ENCODE peak calls at places on chromosomes 11 and 22, in seven cellular contexts. M is neuronal stem cell; R is transverse colon; L is cardiac muscle cell; D is body of pancreas; A is CD4-positive, CD25-positive, alpha-beta regulatory T cell; B is psoas muscle. N is an unnamed sample.

GRCh38 chr22:25903294-25903693 is 161.3 kb downstream of the MYO18B start:
- DNase-seq in L (no peak), B (no peak), R (no peak), A (no peak), D (no peak), M (peak; percentile 15), N (no peak)

GRCh38 chr11:71452354-71453020 is 516 bp upstream of the NADSYN1 start:
- DNase-seq in B (peak; percentile 66), M (no peak), L (peak; percentile 23), A (peak; percentile 33), R (peak; percentile 71), D (peak; percentile 56), N (peak; percentile 57)

GRCh38 chr11:44774131-44774530 is 47.4 kb downstream of the TSPAN18 start:
- DNase-seq in M (no peak), R (peak; percentile 30), A (no peak), D (no peak), B (peak; percentile 67), L (peak; percentile 33), N (no peak)

GRCh38 chr11:77140231-77140959 is 12.3 kb downstream of the MYO7A start:
- DNase-seq in L (peak; percentile 32), B (peak; percentile 85), M (no peak), A (no peak), D (peak; percentile 37), R (no peak), N (no peak)

GRCh38 chr11:119091083-119091650 is 6.5 kb downstream of the HMBS start:
- DNase-seq in L (no peak), D (no peak), R (no peak), B (no peak), M (no peak), A (no peak), N (no peak)

GRCh38 chr11:1573847-1574255 is 1.8 kb upstream of the DUSP8 start:
- DNase-seq in L (no peak), B (no peak), A (no peak), M (no peak), D (peak; percentile 89), R (peak; percentile 85), N (no peak)

GRCh38 chr11:63783925-63784592 is 15.5 kb upstream of the ZFTA start:
- DNase-seq in L (peak; percentile 32), A (no peak), D (peak; percentile 15), M (no peak), R (no peak), B (no peak), N (no peak)

GRCh38 chr11:72950685-72951084 is 136.5 kb downstream of the ATG16L2 start:
- DNase-seq in D (no peak), L (no peak), B (no peak), A (no peak), R (no peak), M (no peak), N (no peak)

GRCh38 chr22:31289335-31289734 is 3.0 kb downstream of the PIK3IP1 start:
- DNase-seq in M (no peak), R (peak; percentile 71), L (no peak), D (no peak), A (no peak), B (no peak), N (no peak)

GRCh38 chr11:12056112-12056511 is 47.7 kb upstream of the DKK3 start:
- DNase-seq in R (no peak), L (no peak), B (no peak), A (no peak), M (no peak), D (no peak), N (no peak)

GRCh38 chr11:82791779-82792178 is 58.1 kb upstream of the FAM181B start:
- DNase-seq in D (no peak), M (no peak), R (no peak), L (no peak), A (no peak), B (no peak), N (no peak)

GRCh38 chr22:31585161-31585859 is 76.7 kb downstream of the PISD start:
- DNase-seq in L (no peak), A (no peak), R (no peak), M (no peak), B (no peak), D (no peak), N (no peak)

GRCh38 chr22:32333769-32334639 is 23.7 kb upstream of the RFPL3 start:
- DNase-seq in L (no peak), B (no peak), A (no peak), M (no peak), D (peak; percentile 5), R (no peak), N (no peak)

GRCh38 chr11:102241026-102241425 is 76.3 kb upstream of the BIRC3 start:
- DNase-seq in A (no peak), M (no peak), D (no peak), L (no peak), R (no peak), B (no peak), N (no peak)

GRCh38 chr11:70715636-70716035 is 317.3 kb downstream of the CTTN start:
- DNase-seq in D (no peak), L (no peak), A (no peak), M (no peak), B (no peak), R (no peak), N (no peak)

GRCh38 chr11:63999349-64000025 is 13.2 kb downstream of the OTUB1 start:
- DNase-seq in B (peak; percentile 71), D (no peak), R (peak; percentile 50), A (peak; percentile 49), L (peak; percentile 74), M (peak; percentile 71), N (no peak)

GRCh38 chr22:43341565-43341964 is 1.6 kb downstream of the SCUBE1 start:
- DNase-seq in R (no peak), B (no peak), A (no peak), D (no peak), L (no peak), M (no peak), N (no peak)
- H3K27me3 ChIP-seq in R (peaks cover 59% of the 10 kb centered on the region), B (peaks cover 74% of the 10 kb centered on the region), A (no peaks in the 10 kb centered on the region), D (no peaks in the 10 kb centered on the region), L (peaks cover 70% of the 10 kb centered on the region), M (peaks cover 65% of the 10 kb centered on the region), N (peaks cover 16% of the 10 kb centered on the region)

DNA sequence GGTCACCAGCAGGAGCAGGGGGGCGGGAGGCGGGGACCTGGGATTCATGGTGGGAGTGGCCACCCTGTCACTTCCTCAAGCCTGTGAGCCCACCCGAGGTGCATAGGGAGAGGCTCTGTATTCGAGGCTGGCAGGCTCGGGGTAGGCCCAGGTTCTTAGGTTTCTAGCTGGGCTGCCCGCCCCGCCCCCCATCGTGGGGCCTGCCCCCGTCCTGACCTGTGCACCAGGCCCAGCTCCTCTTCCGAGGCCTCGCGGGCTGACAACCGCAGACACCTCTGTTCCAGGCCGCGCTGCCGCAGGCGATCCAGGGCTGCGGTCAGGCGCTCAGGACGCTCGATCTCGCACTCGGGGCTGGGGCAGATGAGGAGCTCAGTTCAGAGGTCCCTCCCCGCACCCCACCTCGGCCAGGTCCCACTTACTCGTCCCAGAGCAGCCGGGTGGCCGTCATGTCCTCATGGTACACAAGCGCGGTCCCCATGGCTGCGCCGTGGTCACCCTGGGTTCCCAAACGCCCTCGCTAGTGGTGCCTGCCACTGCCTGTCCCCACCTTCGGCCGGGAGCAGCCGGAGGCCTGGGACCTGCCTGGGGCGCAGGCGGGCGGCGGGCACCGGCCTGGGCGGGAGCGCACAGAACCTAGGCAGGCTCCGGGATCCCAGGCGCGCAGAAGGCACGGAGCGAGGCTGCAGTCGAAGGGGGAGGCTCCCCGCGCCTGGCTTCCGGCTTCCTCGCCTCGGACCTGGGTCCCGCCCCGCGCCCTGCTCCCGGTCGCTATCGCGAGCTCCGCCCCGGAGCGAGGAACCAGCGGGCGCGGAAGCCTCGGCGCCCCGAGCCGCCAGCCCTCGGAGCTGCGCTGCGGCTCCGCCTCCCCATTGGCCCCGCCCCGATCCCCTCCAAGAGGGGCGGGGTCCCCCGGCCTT is at the start of gene HDAC10:
- DNase-seq in R (peak; percentile 91), B (peak; percentile 87), L (peak; percentile 91), D (peak; percentile 80), A (peak; percentile 75), M (peak; percentile 83), N (no peak)
- H3K4me3 ChIP-seq in R (peak within 1 kb of the TSS; percentile 59), B (peak within 1 kb of the TSS; percentile 70), L (peak within 1 kb of the TSS; percentile 82), D (peak within 1 kb of the TSS; percentile 80), A (peak within 1 kb of the TSS; percentile 51), M (peak within 1 kb of the TSS; percentile 72), N (peak within 1 kb of the TSS; percentile 57)

DNA sequence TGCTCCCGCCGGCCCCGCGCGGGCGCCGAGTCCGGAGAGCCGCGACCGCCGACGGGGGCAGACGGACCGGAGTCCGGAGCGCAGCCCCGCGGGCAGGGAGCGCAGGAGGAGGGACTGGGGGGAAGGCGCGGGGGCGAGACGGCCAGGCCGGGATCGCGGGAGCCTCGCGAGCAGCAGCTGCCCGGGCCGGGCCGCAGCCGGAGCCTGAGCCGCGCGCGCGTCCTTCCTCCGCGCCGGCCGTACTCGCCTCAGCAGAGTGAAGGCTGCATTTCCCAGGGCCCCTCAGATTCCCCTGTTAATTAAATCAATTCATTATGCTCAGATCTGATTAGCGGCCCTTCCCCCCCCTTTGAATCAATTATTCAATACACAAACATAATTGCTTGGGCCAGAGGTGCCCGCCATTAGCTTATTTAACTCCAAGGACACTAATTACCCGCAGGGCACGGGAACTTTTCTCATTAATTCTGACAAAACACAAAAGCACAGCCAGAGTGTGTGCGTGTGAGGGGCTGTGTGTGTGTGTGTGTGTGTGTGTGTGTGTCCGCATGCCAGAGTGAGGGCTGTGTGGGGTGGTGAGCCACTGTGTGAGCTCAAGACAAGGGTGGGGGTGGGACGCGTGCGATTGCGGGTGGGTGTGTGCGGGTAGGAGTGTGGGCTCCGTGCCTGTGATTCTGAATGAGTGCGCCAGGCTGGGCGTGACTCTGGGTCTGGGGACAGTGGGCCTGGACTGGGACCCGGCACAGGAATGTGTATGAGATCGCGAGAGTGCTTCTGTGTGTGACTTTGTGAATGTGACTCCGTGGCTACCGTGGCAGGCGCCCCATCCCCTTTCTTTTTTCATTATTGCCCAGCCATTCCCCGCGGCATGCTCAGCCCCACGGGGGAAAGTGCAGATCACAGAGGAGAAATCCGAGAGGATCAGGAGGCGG is 5.1 kb upstream of the LMO1 start:
- DNase-seq in A (no peak), D (no peak), M (peak; percentile 72), B (no peak), R (no peak), L (peak; percentile 40), N (no peak)
- H3K27me3 ChIP-seq in A (peaks cover 22% of the 10 kb centered on the region), D (no peaks in the 10 kb centered on the region), M (peaks cover 88% of the 10 kb centered on the region), B (peaks cover 64% of the 10 kb centered on the region), R (peaks cover 90% of the 10 kb centered on the region), L (peaks cover 95% of the 10 kb centered on the region), N (peaks cover 48% of the 10 kb centered on the region)

GRCh38 chr11:36342327-36342726 is 46.2 kb downstream of the PRR5L start:
- DNase-seq in R (no peak), D (no peak), A (no peak), B (no peak), M (no peak), L (no peak), N (no peak)

GRCh38 chr11:36345535-36346141 is 49.5 kb downstream of the PRR5L start:
- DNase-seq in D (no peak), B (no peak), R (peak; percentile 45), A (no peak), M (no peak), L (no peak), N (no peak)

GRCh38 chr11:36341915-36342314 is 45.8 kb downstream of the PRR5L start:
- DNase-seq in M (no peak), B (no peak), L (no peak), R (no peak), A (no peak), D (no peak), N (no peak)

GRCh38 chr11:36345084-36345511 is 49.0 kb downstream of the PRR5L start:
- DNase-seq in D (no peak), B (no peak), A (no peak), M (no peak), R (peak; percentile 75), L (no peak), N (no peak)

DNA sequence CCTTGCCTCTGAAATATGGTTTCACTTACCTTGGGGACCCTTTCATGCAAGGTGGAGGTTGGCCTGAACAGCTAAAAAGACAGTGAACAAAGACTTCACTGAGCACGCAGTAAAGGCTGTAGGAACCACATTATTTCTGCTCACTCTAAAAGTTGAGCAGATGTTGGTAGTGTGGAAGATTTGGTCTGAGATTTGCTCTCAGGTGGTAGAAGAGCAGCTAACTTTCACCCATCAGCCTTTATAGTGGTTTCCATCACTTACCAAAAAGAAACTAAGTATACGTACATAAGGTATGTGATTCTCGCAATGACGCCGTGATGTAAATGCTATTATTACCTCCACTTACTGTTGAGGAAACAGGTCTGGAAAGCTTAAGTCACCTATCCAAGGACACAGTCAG is 47.3 kb downstream of the PRR5L start:
- DNase-seq in B (no peak), R (no peak), L (no peak), M (no peak), D (no peak), A (no peak), N (no peak)
- H3K4me3 ChIP-seq in B (no peak overlapping the region), R (no peak overlapping the region), L (no peak overlapping the region), M (no peak overlapping the region), D (no peak overlapping the region), A (no peak overlapping the region), N (no peak overlapping the region)